ENCODE peak calls at places on chromosomes 16 and 17, in seven cellular contexts. Z, B, L, C, A, V and S are unnamed samples.

GRCh38 chr16:85191341-85191965 is 79.2 kb upstream of the CIBAR2 start:
- DNase-seq in Z (no peak), B (no peak), L (no peak), C (no peak), A (no peak), V (no peak), S (no peak)

GRCh38 chr17:71709974-71710373 is 410.8 kb upstream of the SOX9 start:
- DNase-seq in Z (no peak), B (no peak), L (no peak), C (no peak), A (no peak), V (peak; percentile 46), S (no peak)

GRCh38 chr16:69469807-69470561 is 45.6 kb downstream of the CYB5B start:
- DNase-seq in Z (no peak), B (no peak), L (no peak), C (no peak), A (no peak), V (no peak), S (no peak)

GRCh38 chr17:83174859-83175550 is 95.6 kb downstream of the METRNL start:
- DNase-seq in Z (no peak), B (no peak), L (no peak), C (no peak), A (no peak), V (no peak), S (peak; percentile 13)

GRCh38 chr17:76867578-76868175 is 527 bp upstream of the MGAT5B start:
- DNase-seq in Z (no peak), B (no peak), L (peak; percentile 43), C (no peak), A (no peak), V (no peak), S (no peak)

GRCh38 chr16:27650073-27650701 is 100.2 kb downstream of the KATNIP start:
- DNase-seq in Z (no peak), B (no peak), L (peak; percentile 4), C (no peak), A (no peak), V (no peak), S (no peak)

GRCh38 chr16:23855010-23855409 is 19.2 kb downstream of the PRKCB start:
- DNase-seq in Z (no peak), B (no peak), L (no peak), C (no peak), A (no peak), V (no peak), S (no peak)

GRCh38 chr17:79379700-79380099 is 231.2 kb downstream of the RBFOX3 start:
- DNase-seq in Z (no peak), B (no peak), L (no peak), C (no peak), A (no peak), V (no peak), S (no peak)

GRCh38 chr17:38702900-38703741 is 2.0 kb upstream of the MLLT6 start:
- DNase-seq in Z (no peak), B (no peak), L (no peak), C (no peak), A (no peak), V (no peak), S (no peak)

GRCh38 chr17:71342726-71343125 is 778.1 kb upstream of the SOX9 start:
- DNase-seq in Z (no peak), B (no peak), L (no peak), C (no peak), A (no peak), V (no peak), S (no peak)

GRCh38 chr16:2766430-2767139 is 10.5 kb downstream of the ELOB start:
- DNase-seq in Z (no peak), B (no peak), L (no peak), C (no peak), A (no peak), V (no peak), S (no peak)

GRCh38 chr17:50276588-50277356 is 2.5 kb downstream of the TMEM92 start:
- DNase-seq in Z (no peak), B (no peak), L (no peak), C (no peak), A (no peak), V (no peak), S (no peak)

GRCh38 chr17:43994272-43995149 is 9.9 kb upstream of the NAGS start:
- DNase-seq in Z (no peak), B (peak; percentile 78), L (peak; percentile 62), C (peak; percentile 58), A (peak; percentile 54), V (no peak), S (peak; percentile 48)

GRCh38 chr16:59154295-59154694 is 420.2 kb upstream of the GOT2 start:
- DNase-seq in Z (no peak), B (no peak), L (no peak), C (no peak), A (no peak), V (no peak), S (no peak)

GRCh38 chr16:12613131-12613991 is 190.3 kb downstream of the CPPED1 start:
- DNase-seq in Z (no peak), B (no peak), L (peak; percentile 2), C (no peak), A (no peak), V (peak; percentile 2), S (no peak)

GRCh38 chr17:32693135-32693897 is 183.6 kb downstream of the MYO1D start:
- DNase-seq in Z (no peak), B (no peak), L (no peak), C (no peak), A (no peak), V (no peak), S (no peak)

GRCh38 chr17:68161644-68162428 is 86.0 kb upstream of the AMZ2 start:
- DNase-seq in Z (no peak), B (no peak), L (no peak), C (no peak), A (peak; percentile 27), V (no peak), S (no peak)

GRCh38 chr17:48627242-48627597 is 1.1 kb upstream of the HOXB9 start:
- DNase-seq in Z (no peak), B (no peak), L (no peak), C (no peak), A (no peak), V (no peak), S (no peak)

GRCh38 chr17:32747856-32748255 is 129.1 kb downstream of the MYO1D start:
- DNase-seq in Z (no peak), B (no peak), L (no peak), C (no peak), A (no peak), V (no peak), S (no peak)

GRCh38 chr17:70317416-70317815 is 148.1 kb downstream of the KCNJ2 start:
- DNase-seq in Z (no peak), B (no peak), L (no peak), C (no peak), A (no peak), V (no peak), S (no peak)

GRCh38 chr17:18314059-18314730 is 599 bp downstream of the TOP3A start:
- DNase-seq in Z (no peak), B (no peak), L (peak; percentile 27), C (no peak), A (no peak), V (no peak), S (no peak)

GRCh38 chr16:73817500-73817899 is 479.1 kb upstream of the PSMD7 start:
- DNase-seq in Z (no peak), B (no peak), L (no peak), C (no peak), A (no peak), V (no peak), S (no peak)
- TF ChIP-seq CTCF in Z (no peak), B (no peak), L (no peak), C (no peak), A (no peak), V (no peak), S (no peak)

DNA sequence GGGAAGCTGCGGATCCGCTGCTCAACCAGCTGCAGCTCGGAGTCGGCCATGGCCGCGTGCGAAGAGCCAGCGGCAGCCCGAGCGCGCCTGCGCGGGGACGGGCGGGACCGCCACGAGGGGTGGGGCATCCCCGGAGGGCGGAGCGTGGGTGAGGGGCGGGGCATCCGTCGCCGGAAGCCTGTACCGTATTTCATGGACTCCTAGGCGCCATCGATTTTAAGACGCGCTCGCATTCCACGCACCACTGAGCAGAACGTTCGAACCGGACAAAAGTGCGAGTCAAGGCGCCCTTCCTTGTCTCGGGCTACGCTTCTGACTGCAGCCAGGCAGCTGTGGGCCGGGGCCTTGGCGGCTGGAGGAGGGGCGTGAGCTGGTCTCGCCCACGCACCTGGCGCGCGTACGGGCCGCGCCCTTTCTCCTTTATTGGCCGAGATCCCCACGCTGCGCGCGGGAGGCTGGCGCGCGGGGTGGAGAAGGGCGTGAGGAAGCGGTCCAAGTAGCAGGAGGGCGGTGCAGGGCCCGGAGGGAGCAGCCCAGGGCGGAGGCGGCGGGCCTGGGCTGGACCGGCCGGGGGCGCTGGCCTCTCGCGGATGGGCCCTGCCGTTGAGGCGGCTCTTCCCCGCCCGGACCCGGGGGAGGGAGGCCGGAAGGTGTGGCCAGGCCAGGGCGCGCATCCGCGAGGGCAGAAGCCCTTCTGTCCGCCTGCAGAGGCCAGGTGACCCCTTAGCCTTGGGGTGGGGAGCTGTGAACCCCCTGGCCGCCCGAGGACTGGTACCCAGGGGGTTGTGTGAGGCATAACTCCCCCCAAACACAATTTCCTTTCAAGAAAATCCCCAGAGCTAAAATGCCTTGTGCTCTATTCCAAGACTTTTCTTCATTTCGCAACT is at the start of gene APRT:
- DNase-seq in Z (peak; percentile 65), B (peak; percentile 97), L (peak; percentile 96), C (peak; percentile 95), A (peak; percentile 95), V (peak; percentile 79), S (peak; percentile 99)
- TF ChIP-seq CTCF in Z (peak; percentile 41), B (peak; percentile 16), L (peak; percentile 14), C (peak; percentile 11), A (peak; percentile 39), V (no peak), S (no peak)

GRCh38 chr17:40122466-40122943 is 734 bp downstream of the MSL1 start:
- DNase-seq in Z (no peak), B (peak; percentile 61), L (no peak), C (no peak), A (peak; percentile 64), V (no peak), S (peak; percentile 40)
- TF ChIP-seq CTCF in Z (peak; percentile 11), B (no peak), L (peak; percentile 41), C (peak; percentile 13), A (peak; percentile 39), V (no peak), S (no peak)

DNA sequence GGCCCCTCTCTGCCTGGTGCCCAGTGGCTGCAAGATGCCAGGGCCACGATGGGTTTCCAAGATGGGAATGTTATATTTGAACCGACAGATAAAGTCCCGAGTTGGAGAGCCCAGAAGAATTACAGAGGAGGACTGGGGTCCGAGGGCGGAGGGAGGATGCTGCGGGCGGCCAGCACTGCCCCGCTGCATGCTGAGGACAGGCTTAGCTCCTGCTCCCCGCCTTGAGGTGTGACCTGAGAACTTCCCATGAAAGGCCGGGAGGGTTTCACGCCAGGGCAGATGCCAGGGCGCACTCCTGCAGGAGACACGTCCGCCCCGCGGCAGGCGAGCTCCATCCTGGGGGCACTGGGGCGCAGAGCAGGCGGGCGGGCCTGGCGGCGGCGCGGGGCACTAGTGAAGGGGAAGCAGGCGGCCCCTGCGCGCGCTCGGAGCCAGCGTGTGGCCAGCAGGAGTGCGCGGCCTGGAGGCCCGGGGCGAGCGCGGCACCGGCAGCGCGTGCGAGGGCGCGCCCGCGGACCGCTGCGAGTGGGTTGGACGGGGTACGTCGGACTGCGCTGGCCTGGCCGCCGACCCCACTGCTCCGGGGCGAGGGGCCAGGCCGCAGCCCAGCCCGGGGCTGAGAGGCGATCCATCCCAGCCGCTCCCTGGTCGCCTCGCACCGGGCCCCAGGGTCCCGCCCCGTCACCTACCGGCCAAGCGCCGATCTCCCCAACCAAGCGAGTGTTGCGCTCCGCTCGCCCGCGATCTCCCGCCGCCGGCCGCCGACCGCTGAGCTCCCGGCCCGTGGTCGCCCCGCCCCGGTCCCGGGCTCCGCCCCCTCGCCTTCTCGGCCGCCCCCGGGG is at the start of gene MAP3K14:
- DNase-seq in Z (no peak), B (peak; percentile 70), L (peak; percentile 66), C (peak; percentile 77), A (peak; percentile 68), V (no peak), S (peak; percentile 72)
- TF ChIP-seq CTCF in Z (peak; percentile 45), B (no peak), L (no peak), C (no peak), A (peak; percentile 3), V (peak; percentile 9), S (no peak)